ENCODE peak calls at places on chromosomes 1 and 21, in four cellular contexts. One of them, this sample, is unnamed.

GRCh38 chr1:63101336-63101735 is 221.0 kb upstream of the FOXD3 start:
- DNase-seq in occipital lobe: no peak
- DNase-seq in hepatic stellate cell: no peak
- DNase-seq in AG08395: no peak
- DNase-seq in this sample: no peak

GRCh38 chr21:41759214-41759840 is 7.5 kb downstream of the RIPK4 start:
- DNase-seq in occipital lobe: no peak
- DNase-seq in hepatic stellate cell: no peak
- DNase-seq in AG08395: no peak
- DNase-seq in this sample: no peak

GRCh38 chr1:117416004-117416403 is 48.8 kb downstream of the MAN1A2 start:
- DNase-seq in occipital lobe: no peak
- DNase-seq in hepatic stellate cell: no peak
- DNase-seq in AG08395: no peak
- DNase-seq in this sample: no peak

GRCh38 chr1:203278087-203278884 is 27.0 kb upstream of the BTG2 start:
- DNase-seq in occipital lobe: peak; percentile 92
- DNase-seq in hepatic stellate cell: peak; percentile 87
- DNase-seq in AG08395: peak; percentile 86
- DNase-seq in this sample: no peak

GRCh38 chr21:38805282-38806152 is at the start of gene ETS2:
- DNase-seq in occipital lobe: peak; percentile 85
- DNase-seq in hepatic stellate cell: peak; percentile 86
- DNase-seq in AG08395: peak; percentile 83
- DNase-seq in this sample: peak; percentile 94

GRCh38 chr21:24302400-24302799 is 1304.9 kb downstream of the MRPL39 start:
- DNase-seq in occipital lobe: no peak
- DNase-seq in hepatic stellate cell: no peak
- DNase-seq in AG08395: no peak
- DNase-seq in this sample: no peak

GRCh38 chr1:58783090-58783992 is 506 bp downstream of the JUN start:
- DNase-seq in occipital lobe: peak; percentile 26
- DNase-seq in hepatic stellate cell: peak; percentile 41
- DNase-seq in AG08395: no peak
- DNase-seq in this sample: peak; percentile 33

GRCh38 chr1:6385673-6386191 is 7.8 kb downstream of the ACOT7 start:
- DNase-seq in occipital lobe: peak; percentile 59
- DNase-seq in hepatic stellate cell: peak; percentile 58
- DNase-seq in AG08395: peak; percentile 77
- DNase-seq in this sample: peak; percentile 98

GRCh38 chr1:168565825-168566224 is 10.6 kb upstream of the XCL1 start:
- DNase-seq in occipital lobe: no peak
- DNase-seq in hepatic stellate cell: no peak
- DNase-seq in AG08395: no peak
- DNase-seq in this sample: no peak

GRCh38 chr1:203091761-203092330 is 6.0 kb upstream of the MYOG start:
- DNase-seq in occipital lobe: no peak
- DNase-seq in hepatic stellate cell: no peak
- DNase-seq in AG08395: no peak
- DNase-seq in this sample: no peak

GRCh38 chr1:31483012-31483946 is 70.3 kb downstream of the SERINC2 start:
- DNase-seq in occipital lobe: no peak
- DNase-seq in hepatic stellate cell: no peak
- DNase-seq in AG08395: peak; percentile 88
- DNase-seq in this sample: no peak

GRCh38 chr1:11291049-11291448 is 18.1 kb downstream of the UBIAD1 start:
- DNase-seq in occipital lobe: no peak
- DNase-seq in hepatic stellate cell: no peak
- DNase-seq in AG08395: no peak
- DNase-seq in this sample: no peak

GRCh38 chr1:219533280-219533679 is 79.6 kb downstream of the ZC3H11B start:
- DNase-seq in occipital lobe: no peak
- DNase-seq in hepatic stellate cell: no peak
- DNase-seq in AG08395: no peak
- DNase-seq in this sample: no peak

GRCh38 chr21:45015469-45015860 is 58.9 kb upstream of the ADARB1 start:
- DNase-seq in occipital lobe: no peak
- DNase-seq in hepatic stellate cell: no peak
- DNase-seq in AG08395: no peak
- DNase-seq in this sample: no peak

GRCh38 chr1:15876357-15876756 is 28.9 kb downstream of the SPEN start:
- DNase-seq in occipital lobe: no peak
- DNase-seq in hepatic stellate cell: no peak
- DNase-seq in AG08395: no peak
- DNase-seq in this sample: no peak